ENCODE peak calls at places on chromosomes 16 and 17, in seven cellular contexts. E is GM23338, I is ovary, A is PC-3, K is body of pancreas, Z is pancreas, W is Panc1. V is an unnamed sample.

GRCh38 chr16:88454315-88455057 is 1.4 kb downstream of the ZFPM1 start:
- DNase-seq in K (peak; percentile 65), W (no peak), I (no peak), A (peak; percentile 24), E (peak; percentile 47), Z (no peak), V (no peak)

GRCh38 chr16:71869089-71869488 is 14.9 kb downstream of the ZNF821 start:
- DNase-seq in E (no peak), I (no peak), A (no peak), W (no peak), Z (no peak), K (no peak), V (no peak)

GRCh38 chr17:7654832-7655540 is 4.3 kb downstream of the ATP1B2 start:
- DNase-seq in E (no peak), A (no peak), Z (no peak), K (no peak), I (no peak), W (no peak), V (no peak)

GRCh38 chr17:75549246-75550138 is 24.0 kb downstream of the LLGL2 start:
- DNase-seq in W (no peak), I (no peak), K (peak; percentile 96), E (peak; percentile 82), Z (peak; percentile 95), A (peak; percentile 96), V (no peak)

GRCh38 chr16:29662729-29663019 is 373 bp upstream of the SPN start:
- DNase-seq in Z (no peak), E (no peak), K (no peak), I (no peak), A (no peak), W (no peak), V (no peak)

GRCh38 chr16:22683730-22684280 is 130.2 kb upstream of the HS3ST2 start:
- DNase-seq in Z (no peak), I (no peak), K (no peak), W (no peak), E (no peak), A (no peak), V (no peak)

GRCh38 chr17:40314557-40314953 is 5.6 kb downstream of the RARA start:
- DNase-seq in E (no peak), Z (peak; percentile 96), W (peak; percentile 85), K (peak; percentile 99), I (peak; percentile 68), A (peak; percentile 98), V (no peak)

GRCh38 chr17:76751416-76751993 is 13.6 kb downstream of the MFSD11 start:
- DNase-seq in E (no peak), Z (no peak), I (no peak), A (no peak), W (no peak), K (no peak), V (no peak)

GRCh38 chr16:8173111-8173644 is 417.1 kb downstream of the TMEM114 start:
- DNase-seq in A (peak; percentile 68), K (peak; percentile 78), Z (peak; percentile 80), I (no peak), E (peak; percentile 92), W (peak; percentile 45), V (peak; percentile 83)

GRCh38 chr16:82456683-82457082 is 170.1 kb upstream of the CDH13 start:
- DNase-seq in Z (peak; percentile 73), W (peak; percentile 24), I (no peak), A (peak; percentile 55), K (peak; percentile 61), E (peak; percentile 82), V (peak; percentile 79)

GRCh38 chr17:69314246-69315030 is 12.5 kb downstream of the ABCA5 start:
- DNase-seq in K (no peak), Z (no peak), W (no peak), A (no peak), E (peak; percentile 33), I (no peak), V (no peak)

GRCh38 chr17:44334315-44335181 is 9.9 kb upstream of the SLC25A39 start:
- DNase-seq in A (no peak), I (no peak), E (no peak), K (no peak), W (no peak), Z (no peak), V (no peak)

GRCh38 chr17:7136266-7136877 is 21.8 kb upstream of the ASGR2 start:
- DNase-seq in K (peak; percentile 73), W (peak; percentile 61), E (peak; percentile 93), A (peak; percentile 76), Z (peak; percentile 81), I (peak; percentile 74), V (peak; percentile 89)

GRCh38 chr17:36731806-36732205 is 130.4 kb downstream of the MRM1 start:
- DNase-seq in I (no peak), W (no peak), K (no peak), A (no peak), E (peak; percentile 91), Z (peak; percentile 13), V (no peak)

GRCh38 chr17:42456223-42457106 is 2.2 kb upstream of the ATP6V0A1 start:
- DNase-seq in E (no peak), I (no peak), Z (no peak), W (no peak), A (no peak), K (no peak), V (peak; percentile 43)

GRCh38 chr17:71180801-71181385 is 939.9 kb upstream of the SOX9 start:
- DNase-seq in A (peak; percentile 62), W (no peak), K (peak; percentile 16), I (no peak), Z (no peak), E (no peak), V (no peak)

GRCh38 chr16:17304814-17305169 is 166.0 kb downstream of the XYLT1 start:
- DNase-seq in E (no peak), Z (peak; percentile 55), W (no peak), K (no peak), I (peak; percentile 57), A (no peak), V (no peak)

GRCh38 chr16:31118223-31119155 is 1.0 kb downstream of the KAT8 start:
- DNase-seq in Z (no peak), A (peak; percentile 40), I (peak; percentile 45), W (no peak), E (no peak), K (no peak), V (no peak)

GRCh38 chr16:51766739-51767138 is 615.7 kb upstream of the SALL1 start:
- DNase-seq in I (no peak), W (no peak), E (no peak), A (no peak), Z (no peak), K (no peak), V (no peak)

GRCh38 chr17:7004398-7005253 is 7.8 kb upstream of the RNASEK start:
- DNase-seq in K (no peak), Z (no peak), I (no peak), W (no peak), E (peak; percentile 87), A (peak; percentile 82), V (no peak)

GRCh38 chr16:29858149-29858899 is 4.7 kb downstream of the CDIPT start:
- DNase-seq in I (no peak), E (no peak), Z (no peak), K (peak; percentile 55), A (no peak), W (no peak), V (no peak)

GRCh38 chr17:41678411-41678906 is 10.2 kb upstream of the EIF1 start:
- DNase-seq in K (no peak), Z (no peak), I (no peak), E (no peak), A (peak; percentile 30), W (no peak), V (no peak)

GRCh38 chr17:6170349-6170748 is 100.2 kb downstream of the WSCD1 start:
- DNase-seq in A (no peak), E (no peak), I (no peak), Z (no peak), K (no peak), W (no peak), V (no peak)

GRCh38 chr17:6797718-6798351 is 21.8 kb downstream of the FBXO39 start:
- DNase-seq in I (no peak), A (peak; percentile 46), W (no peak), K (no peak), E (no peak), Z (no peak), V (no peak)

DNA sequence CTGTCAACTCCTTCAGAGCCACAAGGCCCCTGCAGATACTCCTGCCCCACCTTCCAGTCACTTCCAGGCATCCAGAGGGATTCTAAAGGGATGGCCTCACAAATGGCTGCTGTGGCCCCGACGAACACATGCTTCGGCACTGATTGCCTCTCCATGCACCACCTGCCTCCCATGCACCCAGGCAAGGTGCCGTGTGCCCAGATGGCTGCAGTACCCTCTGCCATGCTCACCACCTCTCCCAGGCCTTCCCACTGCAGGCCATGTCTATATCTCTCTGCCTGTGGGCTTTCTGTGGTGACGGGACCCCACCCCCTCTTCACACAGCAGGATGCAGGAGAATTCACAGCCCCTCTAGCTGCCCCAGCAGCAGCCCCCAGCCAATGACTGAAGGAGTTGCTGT is 27.9 kb upstream of the LYRM9 start:
- DNase-seq in K (no peak), W (no peak), Z (no peak), A (no peak), E (no peak), I (no peak), V (no peak)
- TF ChIP-seq CTCF in K (no peak), W (no peak), Z (no peak), A (no peak), E (no peak), I (no peak), V (no peak)

GRCh38 chr16:84749072-84749471 is 49.3 kb downstream of the USP10 start:
- DNase-seq in A (no peak), Z (no peak), E (no peak), I (no peak), K (no peak), W (no peak), V (no peak)
- H3K4me1 ChIP-seq in A (peaks cover 11% of the 10 kb centered on the region), Z (no peaks in the 10 kb centered on the region), E (peaks cover 9% of the 10 kb centered on the region), I (peaks cover 15% of the 10 kb centered on the region), K (peaks cover 5% of the 10 kb centered on the region), W (peaks cover 7% of the 10 kb centered on the region), V (peaks cover 18% of the 10 kb centered on the region)

GRCh38 chr17:10754109-10754508 is 24.3 kb upstream of the TMEM220 start:
- DNase-seq in K (peak; percentile 58), I (peak; percentile 34), A (peak; percentile 52), E (peak; percentile 91), Z (no peak), W (no peak), V (peak; percentile 67)
- TF ChIP-seq CTCF in K (peak; percentile 15), I (no peak), A (peak; percentile 55), E (peak; percentile 81), Z (peak; percentile 23), W (peak; percentile 71), V (no peak)

DNA sequence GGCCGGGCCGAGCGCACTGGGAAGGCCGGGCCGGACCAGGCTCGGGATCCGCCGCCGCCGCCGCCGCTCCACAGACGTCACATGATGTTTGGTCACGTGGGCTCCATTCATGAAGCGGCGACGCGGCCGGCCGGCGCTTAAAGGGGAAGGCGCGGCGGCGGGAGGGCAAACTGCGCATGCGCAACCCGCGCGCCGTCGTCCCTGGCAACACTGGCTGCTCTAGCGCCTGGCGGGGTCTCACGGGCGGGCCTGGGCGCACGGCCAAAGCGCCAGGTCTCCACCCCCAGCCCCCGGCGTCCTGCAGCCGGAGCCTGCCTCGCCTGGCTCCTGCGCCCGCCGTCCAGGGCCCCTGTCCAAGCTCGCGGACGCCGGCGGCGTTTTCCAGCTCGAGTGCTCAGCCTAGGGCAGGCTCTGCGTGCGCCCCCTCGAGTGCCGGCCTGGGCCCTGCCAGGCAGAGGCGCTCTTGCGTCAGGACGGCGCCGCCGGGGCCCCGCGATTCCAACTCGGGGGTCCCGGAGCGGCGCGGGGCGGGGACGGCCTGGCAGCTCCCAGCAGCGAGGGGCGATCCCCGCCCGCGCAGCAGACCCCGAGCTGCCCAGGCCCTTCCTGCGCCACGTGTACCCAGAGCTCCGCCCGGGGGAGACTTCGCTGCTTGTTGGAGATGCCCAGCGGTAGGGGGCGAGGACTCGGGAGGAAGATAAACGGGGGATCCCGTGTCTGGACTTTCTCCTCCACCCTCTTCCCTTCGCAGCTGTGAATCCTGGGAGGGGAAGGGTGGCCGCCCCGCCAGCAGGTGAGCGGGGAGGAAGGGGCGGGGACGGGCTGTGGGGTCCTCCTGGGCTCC is at the start of gene MAFG:
- DNase-seq in W (no peak), E (peak; percentile 97), Z (peak; percentile 97), K (peak; percentile 93), A (peak; percentile 94), I (peak; percentile 93), V (peak; percentile 95)
- H3K4me1 ChIP-seq in W (peaks cover 48% of the 10 kb centered on the region), E (peaks cover 26% of the 10 kb centered on the region), Z (peaks cover 14% of the 10 kb centered on the region), K (peaks cover 49% of the 10 kb centered on the region), A (peaks cover 39% of the 10 kb centered on the region), I (peaks cover 23% of the 10 kb centered on the region), V (peaks cover 38% of the 10 kb centered on the region)